ENCODE peak calls at places on chromosomes 3 and 15, in nine cellular contexts. L is lung, X is right cardiac atrium, E is cardiac muscle cell, K is T1000, T is mesendoderm, A is myocyte, D is DND-41, P is AG09319. Z is an unnamed sample.

GRCh38 chr3:46383211-46383945 is 12.6 kb downstream of the CCR5 start:
- DNase-seq in L (peak), X (no peak), E (no peak), K (no peak), T (no peak), A (no peak), D (peak), P (no peak), Z (no peak)

GRCh38 chr3:129855454-129856419 is 37.8 kb downstream of the TMCC1 start:
- DNase-seq in L (no peak), X (no peak), E (no peak), K (no peak), T (no peak), A (peak), D (no peak), P (no peak), Z (no peak)

GRCh38 chr15:23690450-23690852 is 3.3 kb upstream of the NDN start:
- DNase-seq in L (peak), X (peak), E (peak), K (no peak), T (peak), A (no peak), D (no peak), P (no peak), Z (no peak)

GRCh38 chr3:124492824-124493223 is 237.4 kb upstream of the UMPS start:
- DNase-seq in L (peak), X (no peak), E (peak), K (no peak), T (peak), A (no peak), D (peak), P (no peak), Z (no peak)

GRCh38 chr3:60746043-60746638 is 505.1 kb downstream of the FHIT start:
- DNase-seq in L (no peak), X (no peak), E (no peak), K (no peak), T (no peak), A (no peak), D (no peak), P (no peak), Z (no peak)

GRCh38 chr3:71124048-71124447 is 459.5 kb downstream of the FOXP1 start:
- DNase-seq in L (no peak), X (no peak), E (no peak), K (no peak), T (no peak), A (no peak), D (no peak), P (no peak), Z (no peak)

GRCh38 chr3:52469001-52469400 is 13.6 kb downstream of the NISCH start:
- DNase-seq in L (no peak), X (no peak), E (no peak), K (no peak), T (no peak), A (no peak), D (no peak), P (no peak), Z (no peak)

GRCh38 chr3:3772338-3772737 is 26.9 kb upstream of the LRRN1 start:
- DNase-seq in L (no peak), X (no peak), E (no peak), K (no peak), T (no peak), A (no peak), D (no peak), P (no peak), Z (no peak)

GRCh38 chr3:21672303-21672702 is 78.7 kb downstream of the ZNF385D start:
- DNase-seq in L (no peak), X (no peak), E (no peak), K (peak), T (peak), A (peak), D (no peak), P (peak), Z (no peak)

GRCh38 chr3:50639055-50639494 is 22.1 kb downstream of the MAPKAPK3 start:
- DNase-seq in L (no peak), X (no peak), E (no peak), K (peak), T (peak), A (peak), D (no peak), P (no peak), Z (no peak)

GRCh38 chr3:137792633-137793271 is 28.6 kb downstream of the SOX14 start:
- DNase-seq in L (no peak), X (no peak), E (peak), K (no peak), T (peak), A (peak), D (peak), P (no peak), Z (no peak)

GRCh38 chr3:148208975-148209374 is 488.7 kb upstream of the AGTR1 start:
- DNase-seq in L (no peak), X (no peak), E (no peak), K (no peak), T (no peak), A (no peak), D (no peak), P (no peak), Z (no peak)

GRCh38 chr3:97200387-97200786 is 386.0 kb downstream of the EPHA6 start:
- DNase-seq in L (no peak), X (no peak), E (no peak), K (no peak), T (no peak), A (no peak), D (no peak), P (no peak), Z (no peak)

GRCh38 chr15:36884404-36885335 is 215.7 kb downstream of the MEIS2 start:
- DNase-seq in L (no peak), X (no peak), E (no peak), K (no peak), T (no peak), A (no peak), D (no peak), P (no peak), Z (no peak)

GRCh38 chr3:184593201-184593922 is 31.8 kb downstream of the EPHB3 start:
- DNase-seq in L (no peak), X (no peak), E (no peak), K (no peak), T (no peak), A (peak), D (no peak), P (no peak), Z (peak)

GRCh38 chr3:16415911-16416310 is 97.6 kb downstream of the RFTN1 start:
- DNase-seq in L (no peak), X (no peak), E (no peak), K (no peak), T (no peak), A (no peak), D (no peak), P (no peak), Z (no peak)

GRCh38 chr3:69276884-69277283 is 109.0 kb downstream of the FRMD4B start:
- DNase-seq in L (no peak), X (no peak), E (no peak), K (no peak), T (no peak), A (no peak), D (no peak), P (no peak), Z (no peak)

GRCh38 chr3:142315083-142315482 is 89.7 kb upstream of the GK5 start:
- DNase-seq in L (no peak), X (no peak), E (no peak), K (peak), T (peak), A (peak), D (no peak), P (peak), Z (no peak)

GRCh38 chr3:107596639-107597038 is 73.9 kb downstream of the BBX start:
- DNase-seq in L (no peak), X (no peak), E (no peak), K (no peak), T (no peak), A (no peak), D (no peak), P (no peak), Z (no peak)

GRCh38 chr15:52529289-52529929 is 729 bp upstream of the MYO5A start:
- DNase-seq in L (no peak), X (no peak), E (no peak), K (no peak), T (peak), A (no peak), D (no peak), P (no peak), Z (peak)

GRCh38 chr15:40702077-40702476 is 7.1 kb downstream of the RAD51 start:
- DNase-seq in L (no peak), X (no peak), E (no peak), K (no peak), T (peak), A (peak), D (no peak), P (no peak), Z (no peak)